ENCODE peak calls at places on chromosome 21, in ten cellular contexts. J is globus pallidus; O is NCI-H345; X is ureter; R is T-helper 9 cell; K is ELF-1; B is non-pigmented ciliary epithelial cell; D is psoas muscle; H is activated CD4-positive, alpha-beta T cell treated with anti-CD3 and anti-CD28 coated beads, Interleukin-2, amount 50 U/mL, for 4 hours; G is HTR-8/SVneo. F is an unnamed sample.

GRCh38 chr21:35298757-35299156 is 249.7 kb upstream of the RUNX1 start:
- DNase-seq in O (no peak), H (no peak), J (no peak), R (no peak), G (no peak), B (no peak), X (no peak), D (no peak), K (no peak), F (no peak)

GRCh38 chr21:45297869-45298268 is 10.2 kb upstream of the POFUT2 start:
- DNase-seq in G (no peak), D (no peak), K (no peak), X (no peak), J (no peak), H (no peak), B (no peak), R (no peak), O (no peak), F (no peak)

GRCh38 chr21:33971492-33972013 is 55.9 kb upstream of the ATP5PO start:
- DNase-seq in G (no peak), R (no peak), D (no peak), H (no peak), X (no peak), J (no peak), O (no peak), B (no peak), K (peak), F (no peak)

GRCh38 chr21:28266061-28266460 is 726.6 kb downstream of the LTN1 start:
- DNase-seq in X (no peak), H (no peak), O (no peak), K (no peak), D (no peak), R (no peak), B (no peak), G (no peak), J (no peak), F (no peak)

GRCh38 chr21:39518055-39518844 is 66.5 kb downstream of the SH3BGR start:
- DNase-seq in J (peak), K (peak), D (peak), G (peak), H (peak), B (peak), X (no peak), O (peak), R (peak), F (peak)

GRCh38 chr21:45301521-45302081 is 13.9 kb upstream of the POFUT2 start:
- DNase-seq in B (no peak), G (no peak), X (no peak), R (no peak), D (no peak), J (no peak), H (no peak), K (no peak), O (no peak), F (no peak)

GRCh38 chr21:23968008-23968407 is 1639.3 kb downstream of the MRPL39 start:
- DNase-seq in G (no peak), D (no peak), B (no peak), J (no peak), K (no peak), H (no peak), O (peak), R (no peak), X (no peak), F (no peak)

GRCh38 chr21:33865176-33865575 is 50.4 kb downstream of the ATP5PO start:
- DNase-seq in G (no peak), X (no peak), K (no peak), J (no peak), H (no peak), R (no peak), D (no peak), O (no peak), B (no peak), F (no peak)

GRCh38 chr21:42256316-42256715 is 37.4 kb downstream of the ABCG1 start:
- DNase-seq in D (no peak), J (no peak), R (no peak), B (no peak), G (no peak), H (no peak), K (no peak), O (no peak), X (no peak), F (no peak)

GRCh38 chr21:45864436-45864835 is 117.1 kb upstream of the COL6A1 start:
- DNase-seq in O (no peak), H (no peak), G (no peak), K (no peak), J (no peak), D (no peak), B (no peak), X (no peak), R (no peak), F (no peak)

GRCh38 chr21:34348890-34349519 is 14.8 kb upstream of the KCNE2 start:
- DNase-seq in H (no peak), D (no peak), K (no peak), X (no peak), J (no peak), G (no peak), O (no peak), B (no peak), R (no peak), F (no peak)

GRCh38 chr21:36436829-36437744 is 42.8 kb downstream of the CLDN14 start:
- DNase-seq in R (no peak), H (no peak), J (no peak), K (no peak), D (no peak), X (no peak), B (no peak), G (no peak), O (no peak), F (no peak)

GRCh38 chr21:36859744-36860501 is 106.5 kb downstream of the HLCS start:
- DNase-seq in J (no peak), R (no peak), B (no peak), O (no peak), G (peak), X (peak), D (peak), H (no peak), K (peak), F (no peak)

GRCh38 chr21:20570824-20571232 is 427.4 kb upstream of the NCAM2 start:
- DNase-seq in G (no peak), O (no peak), R (no peak), J (peak), H (no peak), D (no peak), B (no peak), X (no peak), K (peak), F (no peak)

GRCh38 chr21:37986751-37987399 is 70.6 kb upstream of the KCNJ6 start:
- DNase-seq in J (no peak), X (no peak), K (no peak), R (no peak), O (peak), G (no peak), H (no peak), B (no peak), D (no peak), F (no peak)

GRCh38 chr21:36756527-36756926 is 57.6 kb downstream of the SIM2 start:
- DNase-seq in R (no peak), J (peak), B (no peak), G (no peak), D (no peak), O (no peak), H (no peak), X (no peak), K (no peak), F (no peak)

GRCh38 chr21:37916795-37917142 is 512 bp upstream of the KCNJ6 start:
- DNase-seq in X (no peak), R (no peak), G (no peak), K (peak), D (no peak), B (no peak), J (no peak), O (peak), H (no peak), F (no peak)

GRCh38 chr21:38386967-38387366 is 111.3 kb downstream of the ERG start:
- DNase-seq in O (no peak), R (no peak), B (no peak), K (peak), D (no peak), H (no peak), G (no peak), J (no peak), X (no peak), F (no peak)

GRCh38 chr21:35196128-35196527 is 147.0 kb upstream of the RUNX1 start:
- DNase-seq in R (no peak), O (no peak), K (no peak), B (no peak), H (no peak), J (no peak), X (no peak), G (no peak), D (no peak), F (no peak)

GRCh38 chr21:37849703-37850102 is 66.6 kb downstream of the KCNJ6 start:
- DNase-seq in X (no peak), O (no peak), B (peak), H (no peak), J (no peak), D (no peak), R (no peak), G (peak), K (no peak), F (no peak)